ENCODE peak calls at places on chromosomes 6 and 20, in five cellular contexts. One of them, this sample, is unnamed.

GRCh38 chr6:63403725-63404124 is 83.9 kb upstream of the LGSN start:
- DNase-seq in Caco-2: no peak
- DNase-seq in tibial nerve: no peak
- DNase-seq in stomach: no peak
- DNase-seq in mesendoderm: peak
- DNase-seq in this sample: no peak

GRCh38 chr6:111727798-111728197 is 122.1 kb upstream of the TRAF3IP2 start:
- DNase-seq in mesendoderm: peak
- DNase-seq in Caco-2: no peak
- DNase-seq in tibial nerve: no peak
- DNase-seq in stomach: no peak
- DNase-seq in this sample: peak

GRCh38 chr6:53734473-53735299 is 60.1 kb upstream of the LRRC1 start:
- DNase-seq in tibial nerve: no peak
- DNase-seq in mesendoderm: peak
- DNase-seq in stomach: peak
- DNase-seq in Caco-2: peak
- DNase-seq in this sample: peak

GRCh38 chr6:71420693-71421328 is 132.2 kb downstream of the OGFRL1 start:
- DNase-seq in mesendoderm: peak
- DNase-seq in Caco-2: no peak
- DNase-seq in tibial nerve: peak
- DNase-seq in stomach: peak
- DNase-seq in this sample: peak

GRCh38 chr6:16496982-16497823 is 258.8 kb downstream of the GMPR start:
- DNase-seq in tibial nerve: no peak
- DNase-seq in stomach: no peak
- DNase-seq in Caco-2: no peak
- DNase-seq in mesendoderm: peak
- DNase-seq in this sample: peak

GRCh38 chr20:43444107-43444506 is 13.6 kb upstream of the SRSF6 start:
- DNase-seq in stomach: no peak
- DNase-seq in tibial nerve: no peak
- DNase-seq in mesendoderm: peak
- DNase-seq in Caco-2: no peak
- DNase-seq in this sample: no peak

GRCh38 chr20:37885593-37886507 is 17.1 kb upstream of the VSTM2L start:
- DNase-seq in mesendoderm: no peak
- DNase-seq in Caco-2: no peak
- DNase-seq in tibial nerve: no peak
- DNase-seq in stomach: no peak
- DNase-seq in this sample: no peak

GRCh38 chr6:31713991-31714684 is 1.0 kb upstream of the LY6G6D start:
- DNase-seq in mesendoderm: peak
- DNase-seq in Caco-2: peak
- DNase-seq in tibial nerve: no peak
- DNase-seq in stomach: no peak
- DNase-seq in this sample: peak

GRCh38 chr6:34468378-34468892 is 2.6 kb downstream of the PACSIN1 start:
- DNase-seq in mesendoderm: no peak
- DNase-seq in tibial nerve: no peak
- DNase-seq in stomach: no peak
- DNase-seq in Caco-2: no peak
- DNase-seq in this sample: no peak

GRCh38 chr6:150088481-150089154 is 19.7 kb upstream of the ULBP3 start:
- DNase-seq in tibial nerve: no peak
- DNase-seq in mesendoderm: no peak
- DNase-seq in Caco-2: no peak
- DNase-seq in stomach: no peak
- DNase-seq in this sample: no peak

GRCh38 chr20:57596998-57597939 is 23.0 kb downstream of the ZBP1 start:
- DNase-seq in stomach: peak
- DNase-seq in mesendoderm: peak
- DNase-seq in tibial nerve: peak
- DNase-seq in Caco-2: peak
- DNase-seq in this sample: peak

GRCh38 chr6:44216677-44217331 is at the start of gene MYMX:
- DNase-seq in Caco-2: no peak
- DNase-seq in stomach: peak
- DNase-seq in tibial nerve: no peak
- DNase-seq in mesendoderm: peak
- DNase-seq in this sample: no peak

GRCh38 chr6:113809818-113810217 is 47.3 kb upstream of the MARCKS start:
- DNase-seq in stomach: no peak
- DNase-seq in tibial nerve: no peak
- DNase-seq in mesendoderm: no peak
- DNase-seq in Caco-2: no peak
- DNase-seq in this sample: no peak

GRCh38 chr20:62233684-62234083 is 4.6 kb upstream of the OSBPL2 start:
- DNase-seq in tibial nerve: no peak
- DNase-seq in stomach: no peak
- DNase-seq in mesendoderm: no peak
- DNase-seq in Caco-2: no peak
- DNase-seq in this sample: no peak

GRCh38 chr6:113640046-113640445 is 217.1 kb upstream of the MARCKS start:
- DNase-seq in stomach: no peak
- DNase-seq in tibial nerve: no peak
- DNase-seq in mesendoderm: no peak
- DNase-seq in Caco-2: no peak
- DNase-seq in this sample: no peak

GRCh38 chr20:42721923-42722322 is 467.8 kb downstream of the PTPRT start:
- DNase-seq in mesendoderm: no peak
- DNase-seq in stomach: no peak
- DNase-seq in Caco-2: no peak
- DNase-seq in tibial nerve: no peak
- DNase-seq in this sample: no peak

GRCh38 chr6:139409026-139409425 is 34.6 kb upstream of the CITED2 start:
- DNase-seq in tibial nerve: no peak
- DNase-seq in mesendoderm: peak
- DNase-seq in Caco-2: no peak
- DNase-seq in stomach: no peak
- DNase-seq in this sample: no peak

GRCh38 chr6:31485063-31485462 is 12.9 kb upstream of the MICB start:
- DNase-seq in Caco-2: no peak
- DNase-seq in tibial nerve: no peak
- DNase-seq in stomach: no peak
- DNase-seq in mesendoderm: no peak
- DNase-seq in this sample: no peak

GRCh38 chr6:3419624-3420272 is 37.1 kb downstream of the SLC22A23 start:
- DNase-seq in Caco-2: peak
- DNase-seq in tibial nerve: no peak
- DNase-seq in mesendoderm: peak
- DNase-seq in stomach: no peak
- DNase-seq in this sample: no peak

GRCh38 chr6:64012351-64013060 is 376.9 kb downstream of the PHF3 start:
- DNase-seq in Caco-2: peak
- DNase-seq in mesendoderm: peak
- DNase-seq in tibial nerve: peak
- DNase-seq in stomach: no peak
- DNase-seq in this sample: peak

GRCh38 chr20:25280574-25281535 is 33.0 kb downstream of the PYGB start:
- DNase-seq in stomach: peak
- DNase-seq in mesendoderm: no peak
- DNase-seq in tibial nerve: no peak
- DNase-seq in Caco-2: no peak
- DNase-seq in this sample: no peak

GRCh38 chr6:105209950-105210706 is 30.3 kb upstream of the POPDC3 start:
- DNase-seq in tibial nerve: no peak
- DNase-seq in mesendoderm: no peak
- DNase-seq in Caco-2: no peak
- DNase-seq in stomach: no peak
- DNase-seq in this sample: no peak

GRCh38 chr20:17971571-17972013 is 2.8 kb downstream of the MGME1 start:
- DNase-seq in stomach: no peak
- DNase-seq in Caco-2: peak
- DNase-seq in tibial nerve: no peak
- DNase-seq in mesendoderm: peak
- DNase-seq in this sample: peak
- H3K4me3 ChIP-seq in stomach: peak
- H3K4me3 ChIP-seq in Caco-2: no peak
- H3K4me3 ChIP-seq in tibial nerve: peak
- H3K4me3 ChIP-seq in mesendoderm: peak
- H3K4me3 ChIP-seq in this sample: peak

DNA sequence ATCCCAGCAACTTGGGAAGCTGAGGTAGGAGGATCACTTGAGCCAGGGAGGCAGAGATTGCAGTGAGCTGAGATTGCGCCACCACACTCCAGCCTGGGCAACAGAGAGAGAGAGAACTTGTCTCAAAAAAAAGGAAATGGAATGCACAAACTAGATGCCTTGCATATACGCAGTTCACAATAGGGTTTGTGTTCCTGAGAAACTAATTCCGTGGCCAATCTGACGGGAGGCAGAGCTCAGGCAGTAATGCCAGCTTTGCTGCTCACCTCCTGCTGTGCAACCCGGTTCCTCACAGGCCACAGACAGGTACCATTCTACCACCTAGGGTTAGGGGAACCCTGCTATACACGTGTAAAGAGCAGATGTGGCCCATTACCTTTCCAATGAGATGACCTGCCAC is 1.4 kb downstream of the CDK5RAP1 start:
- DNase-seq in stomach: no peak
- DNase-seq in tibial nerve: no peak
- DNase-seq in Caco-2: no peak
- DNase-seq in mesendoderm: no peak
- DNase-seq in this sample: no peak
- H3K4me3 ChIP-seq in stomach: peak
- H3K4me3 ChIP-seq in tibial nerve: peak
- H3K4me3 ChIP-seq in Caco-2: peak
- H3K4me3 ChIP-seq in mesendoderm: no peak
- H3K4me3 ChIP-seq in this sample: peak

GRCh38 chr6:41568202-41568584 is 22.0 kb downstream of the FOXP4 start:
- DNase-seq in mesendoderm: no peak
- DNase-seq in stomach: no peak
- DNase-seq in Caco-2: no peak
- DNase-seq in tibial nerve: no peak
- DNase-seq in this sample: no peak

GRCh38 chr6:41565701-41566100 is 19.5 kb downstream of the FOXP4 start:
- DNase-seq in stomach: no peak
- DNase-seq in Caco-2: no peak
- DNase-seq in mesendoderm: no peak
- DNase-seq in tibial nerve: no peak
- DNase-seq in this sample: no peak

GRCh38 chr6:41564448-41565142 is 18.4 kb downstream of the FOXP4 start:
- DNase-seq in mesendoderm: no peak
- DNase-seq in tibial nerve: no peak
- DNase-seq in stomach: no peak
- DNase-seq in Caco-2: no peak
- DNase-seq in this sample: no peak

GRCh38 chr6:41568585-41569384 is 22.6 kb downstream of the FOXP4 start:
- DNase-seq in Caco-2: no peak
- DNase-seq in stomach: peak
- DNase-seq in tibial nerve: no peak
- DNase-seq in mesendoderm: no peak
- DNase-seq in this sample: no peak

DNA sequence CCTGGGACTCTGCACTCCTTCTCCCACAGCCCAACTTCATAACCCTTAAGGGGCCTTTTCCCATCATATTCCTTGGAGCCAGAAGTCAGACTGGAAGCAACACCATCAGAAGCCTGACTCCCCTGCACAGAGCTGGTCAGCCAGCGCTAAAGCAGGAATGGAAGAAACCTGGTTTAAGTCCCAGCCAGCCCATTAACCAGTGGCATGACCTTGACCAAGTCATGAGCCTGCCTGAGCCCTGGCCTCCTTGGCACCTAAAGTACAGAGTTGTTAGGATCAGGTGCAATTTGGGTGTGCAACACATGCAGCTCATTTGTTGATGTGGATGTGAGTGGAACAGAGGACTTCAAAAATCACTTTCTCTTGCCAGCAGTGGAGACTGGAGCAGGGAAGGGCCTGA is 20.8 kb downstream of the FOXP4 start:
- DNase-seq in tibial nerve: no peak
- DNase-seq in Caco-2: no peak
- DNase-seq in stomach: no peak
- DNase-seq in mesendoderm: no peak
- DNase-seq in this sample: no peak
- H3K4me3 ChIP-seq in tibial nerve: no peak
- H3K4me3 ChIP-seq in Caco-2: no peak
- H3K4me3 ChIP-seq in stomach: no peak
- H3K4me3 ChIP-seq in mesendoderm: no peak
- H3K4me3 ChIP-seq in this sample: no peak

GRCh38 chr6:28542440-28543293 is 17.0 kb downstream of the GPX5 start:
- DNase-seq in mesendoderm: peak
- DNase-seq in Caco-2: peak
- DNase-seq in tibial nerve: no peak
- DNase-seq in stomach: no peak
- DNase-seq in this sample: peak

GRCh38 chr6:28543671-28544131 is 18.0 kb downstream of the GPX5 start:
- DNase-seq in mesendoderm: peak
- DNase-seq in stomach: no peak
- DNase-seq in tibial nerve: no peak
- DNase-seq in Caco-2: no peak
- DNase-seq in this sample: no peak

GRCh38 chr6:28545955-28546354 is 20.3 kb downstream of the GPX5 start:
- DNase-seq in Caco-2: no peak
- DNase-seq in mesendoderm: no peak
- DNase-seq in tibial nerve: no peak
- DNase-seq in stomach: no peak
- DNase-seq in this sample: no peak

GRCh38 chr6:28544211-28544610 is 18.5 kb downstream of the GPX5 start:
- DNase-seq in tibial nerve: no peak
- DNase-seq in mesendoderm: peak
- DNase-seq in Caco-2: no peak
- DNase-seq in stomach: no peak
- DNase-seq in this sample: no peak

GRCh38 chr6:28541996-28542395 is 16.3 kb downstream of the GPX5 start:
- DNase-seq in Caco-2: no peak
- DNase-seq in mesendoderm: no peak
- DNase-seq in stomach: no peak
- DNase-seq in tibial nerve: no peak
- DNase-seq in this sample: no peak
- H3K4me3 ChIP-seq in Caco-2: no peak
- H3K4me3 ChIP-seq in mesendoderm: peak
- H3K4me3 ChIP-seq in stomach: no peak
- H3K4me3 ChIP-seq in tibial nerve: no peak
- H3K4me3 ChIP-seq in this sample: peak

GRCh38 chr6:166418691-166419143 is 36.0 kb upstream of the MPC1 start:
- DNase-seq in stomach: no peak
- DNase-seq in mesendoderm: no peak
- DNase-seq in Caco-2: no peak
- DNase-seq in tibial nerve: no peak
- DNase-seq in this sample: no peak
- H3K4me3 ChIP-seq in stomach: no peak
- H3K4me3 ChIP-seq in mesendoderm: no peak
- H3K4me3 ChIP-seq in Caco-2: no peak
- H3K4me3 ChIP-seq in tibial nerve: no peak
- H3K4me3 ChIP-seq in this sample: no peak

DNA sequence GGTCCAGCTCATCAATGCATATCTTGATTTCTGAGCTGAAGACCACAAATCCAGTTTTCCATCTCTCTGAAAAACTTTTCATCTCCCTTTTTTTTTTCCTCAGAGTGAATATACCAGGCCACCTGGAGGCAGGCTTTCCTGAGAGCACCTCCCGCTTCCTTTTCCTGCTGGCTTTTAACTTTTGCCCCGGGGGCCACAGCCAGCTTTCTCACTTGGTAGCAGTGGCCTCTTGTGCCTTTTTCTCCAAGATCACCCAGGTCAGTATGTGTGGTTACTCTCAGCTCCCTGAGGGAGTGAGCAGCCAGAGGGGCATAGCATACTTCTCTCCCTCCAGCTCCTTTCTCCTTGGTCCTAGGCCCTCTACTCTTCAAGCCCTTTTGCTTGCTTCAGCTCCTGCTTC is at the start of gene BTN1A1:
- DNase-seq in mesendoderm: peak
- DNase-seq in Caco-2: peak
- DNase-seq in stomach: no peak
- DNase-seq in tibial nerve: no peak
- DNase-seq in this sample: no peak
- H3K4me3 ChIP-seq in mesendoderm: no peak
- H3K4me3 ChIP-seq in Caco-2: peak
- H3K4me3 ChIP-seq in stomach: no peak
- H3K4me3 ChIP-seq in tibial nerve: no peak
- H3K4me3 ChIP-seq in this sample: no peak